ENCODE peak calls at places on chromosomes 1 and 21, in four cellular contexts. F is H1, K is HCT116, J is K562. B is an unnamed sample.

GRCh38 chr1:245807306-245807705 is 652.5 kb downstream of the KIF26B start:
- DNase-seq in K (no peak), F (no peak), J (no peak), B (no peak)

GRCh38 chr1:27137544-27138075 is 17.3 kb downstream of the SLC9A1 start:
- DNase-seq in K (no peak), J (peak), F (no peak), B (peak)

GRCh38 chr1:17168480-17168878 is 36.4 kb upstream of the PADI1 start:
- DNase-seq in J (no peak), K (no peak), F (no peak), B (no peak)

GRCh38 chr21:32978346-32979270 is 47.1 kb upstream of the OLIG2 start:
- DNase-seq in K (no peak), J (no peak), F (no peak), B (no peak)

GRCh38 chr21:42453301-42454220 is 42.5 kb downstream of the RSPH1 start:
- DNase-seq in K (no peak), F (no peak), J (no peak), B (no peak)

GRCh38 chr1:58000821-58001220 is 545.7 kb downstream of the OMA1 start:
- DNase-seq in K (no peak), J (no peak), F (no peak), B (no peak)

GRCh38 chr1:175853681-175854080 is 110.3 kb upstream of the TNR start:
- DNase-seq in F (no peak), J (no peak), K (no peak), B (no peak)

GRCh38 chr1:155320661-155321576 is at the start of gene RUSC1:
- DNase-seq in J (peak), K (no peak), F (peak), B (no peak)

GRCh38 chr1:47818682-47819502 is 178.3 kb downstream of the TRABD2B start:
- DNase-seq in F (no peak), K (no peak), J (no peak), B (no peak)

GRCh38 chr1:36673207-36673606 is 190.5 kb upstream of the CSF3R start:
- DNase-seq in J (no peak), K (no peak), F (peak), B (no peak)

GRCh38 chr1:41792485-41792770 is 126.3 kb downstream of the HIVEP3 start:
- DNase-seq in F (no peak), K (no peak), J (no peak), B (no peak)

GRCh38 chr1:186188004-186188539 is 187.0 kb downstream of the TPR start:
- DNase-seq in K (peak), J (no peak), F (no peak), B (no peak)

GRCh38 chr21:35190201-35190701 is 141.1 kb upstream of the RUNX1 start:
- DNase-seq in K (peak), F (no peak), J (no peak), B (no peak)

GRCh38 chr1:46039571-46040052 is 92.8 kb downstream of the PIK3R3 start:
- DNase-seq in K (no peak), F (no peak), J (no peak), B (no peak)

DNA sequence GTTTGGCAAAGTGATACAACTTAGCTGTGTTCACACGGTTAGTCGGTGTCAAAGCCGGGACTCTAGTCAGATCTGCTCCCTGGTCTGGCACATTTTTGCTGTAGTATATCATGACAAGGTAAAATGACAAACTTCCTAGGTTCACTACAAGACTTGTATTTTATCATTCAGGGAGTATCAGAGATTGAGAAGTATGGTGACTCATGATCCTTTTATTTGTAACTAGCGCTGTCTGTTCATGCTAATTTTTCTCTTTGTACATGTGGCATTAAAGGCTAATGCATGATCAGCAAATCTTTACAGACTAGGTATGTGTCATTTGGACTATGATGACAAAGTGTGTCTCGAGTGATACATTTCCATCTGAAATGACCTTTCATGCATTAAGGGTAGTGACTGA is 326.7 kb downstream of the SIPA1L2 start:
- DNase-seq in J (no peak), K (no peak), F (no peak), B (no peak)
- TF ChIP-seq FOSL1 in J (no peak), K (no peak), F (no peak), B (no peak)

GRCh38 chr1:29052100-29052499 is 71.6 kb downstream of the TMEM200B start:
- DNase-seq in J (no peak), F (no peak), K (no peak), B (no peak)
- TF ChIP-seq FOSL1 in J (no peak), F (no peak), K (no peak), B (no peak)

DNA sequence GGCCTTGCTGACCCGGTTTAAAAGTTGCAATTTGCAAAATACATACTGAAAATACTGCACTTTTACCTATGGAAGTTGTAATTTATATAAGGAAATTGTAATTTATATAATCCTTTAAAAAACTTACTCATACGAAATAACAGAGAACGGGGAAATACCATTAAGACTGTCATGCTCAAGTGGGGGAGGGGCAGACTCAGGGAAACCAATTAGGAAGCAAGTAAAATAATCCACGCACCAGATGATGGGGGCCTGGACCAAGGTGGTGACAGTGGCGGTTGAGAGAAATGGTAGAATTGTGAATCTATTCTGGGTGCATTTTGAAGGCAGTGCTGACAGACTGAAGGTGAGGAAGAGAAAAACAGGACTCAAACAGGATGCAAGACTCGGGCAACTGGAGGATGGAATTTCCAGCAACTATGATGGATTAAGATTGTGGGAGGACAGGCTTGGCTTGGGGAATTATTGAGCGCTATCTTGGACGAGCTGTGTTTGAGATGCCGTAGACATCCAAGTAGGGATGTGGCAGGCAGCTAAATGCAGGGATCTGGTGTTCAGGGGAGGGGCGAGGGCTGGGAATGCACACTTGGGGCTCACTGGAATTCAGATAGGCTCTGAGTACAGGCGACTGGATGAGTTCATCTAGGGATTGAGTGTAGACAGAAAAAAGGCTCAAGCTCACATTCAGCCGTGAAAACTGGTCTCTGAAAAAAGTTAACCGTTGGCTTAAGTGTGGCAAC is 1.0 kb downstream of the LCA5L start:
- DNase-seq in F (no peak), K (no peak), J (peak), B (no peak)
- TF ChIP-seq FOSL1 in F (no peak), K (no peak), J (no peak), B (no peak)

DNA sequence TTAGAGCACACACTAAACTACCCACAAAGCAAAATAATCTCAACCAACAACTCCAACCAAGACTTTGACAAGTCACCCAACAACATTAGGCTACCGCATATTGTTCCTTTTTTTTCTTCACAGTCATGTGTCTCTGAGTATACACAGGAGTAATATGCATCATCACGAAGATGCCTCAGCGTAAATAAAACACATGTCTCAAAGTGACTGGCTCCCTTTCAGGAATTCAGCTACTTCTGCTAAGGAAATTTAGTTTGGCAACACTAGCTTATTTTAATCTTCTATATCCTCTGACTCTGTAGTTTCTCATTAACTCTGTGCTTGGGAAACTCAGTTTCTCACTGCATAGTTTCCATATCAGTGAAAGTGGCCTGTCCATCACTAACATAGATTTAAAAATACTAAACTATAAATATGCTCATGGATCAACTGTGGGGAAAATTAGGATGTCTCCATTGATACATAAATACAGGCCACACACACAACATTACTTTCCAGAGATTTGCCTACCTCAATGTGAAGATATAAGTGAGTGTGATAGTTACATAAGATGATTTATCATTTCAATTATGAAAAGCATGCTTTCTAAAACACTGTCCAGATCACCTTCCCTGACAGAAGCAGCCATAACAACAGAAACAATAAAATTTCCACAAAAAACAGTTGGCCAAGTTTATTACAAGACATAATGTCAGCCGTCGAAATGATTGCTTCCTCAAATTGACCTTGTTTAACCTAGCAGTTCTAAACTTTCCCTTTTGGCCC is 113.2 kb downstream of the PTGER3 start:
- DNase-seq in J (no peak), F (no peak), K (no peak), B (no peak)
- TF ChIP-seq FOSL1 in J (no peak), F (no peak), K (no peak), B (no peak)

B was measured in HepG2.